ENCODE peak calls at places on chromosomes 2 and 18, in ten cellular contexts. One of them, this sample, is unnamed. For H3K4me1, the result is how much of the 10 kb centered on the place peaks cover.

GRCh38 chr18:79318142-79318673 is 77.5 kb upstream of the NFATC1 start:
- DNase-seq in transverse colon: no peak
- DNase-seq in CD8-positive, alpha-beta T cell: no peak
- DNase-seq in MM.1S: no peak
- DNase-seq in CD8-positive, alpha-beta memory T cell: no peak
- DNase-seq in A549: no peak
- DNase-seq in lower lobe of right lung: no peak
- DNase-seq in left ventricle myocardium inferior: no peak
- DNase-seq in CD4-positive, alpha-beta memory T cell: no peak
- DNase-seq in right atrium auricular region: no peak
- DNase-seq in this sample: no peak

GRCh38 chr18:76167440-76167839 is 327.6 kb downstream of the ZNF516 start:
- DNase-seq in transverse colon: no peak
- DNase-seq in CD8-positive, alpha-beta T cell: no peak
- DNase-seq in MM.1S: no peak
- DNase-seq in CD8-positive, alpha-beta memory T cell: no peak
- DNase-seq in A549: no peak
- DNase-seq in lower lobe of right lung: no peak
- DNase-seq in left ventricle myocardium inferior: no peak
- DNase-seq in CD4-positive, alpha-beta memory T cell: no peak
- DNase-seq in right atrium auricular region: no peak
- DNase-seq in this sample: no peak

GRCh38 chr2:69567157-69567908 is 76.2 kb downstream of the AAK1 start:
- DNase-seq in transverse colon: no peak
- DNase-seq in CD8-positive, alpha-beta T cell: no peak
- DNase-seq in MM.1S: no peak
- DNase-seq in CD8-positive, alpha-beta memory T cell: no peak
- DNase-seq in A549: peak
- DNase-seq in lower lobe of right lung: no peak
- DNase-seq in left ventricle myocardium inferior: no peak
- DNase-seq in CD4-positive, alpha-beta memory T cell: no peak
- DNase-seq in right atrium auricular region: no peak
- DNase-seq in this sample: no peak

GRCh38 chr2:219261024-219261855 is 7.5 kb upstream of the TUBA4A start:
- DNase-seq in transverse colon: no peak
- DNase-seq in CD8-positive, alpha-beta T cell: no peak
- DNase-seq in MM.1S: no peak
- DNase-seq in CD8-positive, alpha-beta memory T cell: no peak
- DNase-seq in A549: no peak
- DNase-seq in lower lobe of right lung: no peak
- DNase-seq in left ventricle myocardium inferior: no peak
- DNase-seq in CD4-positive, alpha-beta memory T cell: no peak
- DNase-seq in right atrium auricular region: no peak
- DNase-seq in this sample: no peak

GRCh38 chr18:21851327-21851961 is 110.9 kb downstream of the MIB1 start:
- DNase-seq in transverse colon: no peak
- DNase-seq in CD8-positive, alpha-beta T cell: no peak
- DNase-seq in MM.1S: peak
- DNase-seq in CD8-positive, alpha-beta memory T cell: no peak
- DNase-seq in A549: no peak
- DNase-seq in lower lobe of right lung: no peak
- DNase-seq in left ventricle myocardium inferior: no peak
- DNase-seq in CD4-positive, alpha-beta memory T cell: peak
- DNase-seq in right atrium auricular region: no peak
- DNase-seq in this sample: no peak

GRCh38 chr2:239970004-239970623 is 55.0 kb downstream of the NDUFA10 start:
- DNase-seq in transverse colon: no peak
- DNase-seq in CD8-positive, alpha-beta T cell: no peak
- DNase-seq in MM.1S: no peak
- DNase-seq in CD8-positive, alpha-beta memory T cell: no peak
- DNase-seq in A549: peak
- DNase-seq in lower lobe of right lung: no peak
- DNase-seq in left ventricle myocardium inferior: no peak
- DNase-seq in CD4-positive, alpha-beta memory T cell: no peak
- DNase-seq in right atrium auricular region: no peak
- DNase-seq in this sample: no peak

GRCh38 chr2:45954233-45954850 is 302.9 kb downstream of the PRKCE start:
- DNase-seq in transverse colon: no peak
- DNase-seq in CD8-positive, alpha-beta T cell: no peak
- DNase-seq in MM.1S: no peak
- DNase-seq in CD8-positive, alpha-beta memory T cell: no peak
- DNase-seq in A549: no peak
- DNase-seq in lower lobe of right lung: no peak
- DNase-seq in left ventricle myocardium inferior: no peak
- DNase-seq in CD4-positive, alpha-beta memory T cell: no peak
- DNase-seq in right atrium auricular region: no peak
- DNase-seq in this sample: no peak

GRCh38 chr2:146523218-146523617 is 1321.6 kb upstream of the ACVR2A start:
- DNase-seq in transverse colon: no peak
- DNase-seq in CD8-positive, alpha-beta T cell: no peak
- DNase-seq in MM.1S: peak
- DNase-seq in CD8-positive, alpha-beta memory T cell: no peak
- DNase-seq in A549: no peak
- DNase-seq in lower lobe of right lung: no peak
- DNase-seq in left ventricle myocardium inferior: no peak
- DNase-seq in CD4-positive, alpha-beta memory T cell: no peak
- DNase-seq in right atrium auricular region: no peak
- DNase-seq in this sample: no peak

GRCh38 chr2:72204156-72204781 is 56.6 kb upstream of the CYP26B1 start:
- DNase-seq in transverse colon: no peak
- DNase-seq in CD8-positive, alpha-beta T cell: no peak
- DNase-seq in MM.1S: no peak
- DNase-seq in CD8-positive, alpha-beta memory T cell: no peak
- DNase-seq in A549: no peak
- DNase-seq in lower lobe of right lung: no peak
- DNase-seq in left ventricle myocardium inferior: no peak
- DNase-seq in CD4-positive, alpha-beta memory T cell: no peak
- DNase-seq in right atrium auricular region: no peak
- DNase-seq in this sample: no peak

GRCh38 chr18:37465922-37466321 is 99.7 kb downstream of the CELF4 start:
- DNase-seq in transverse colon: no peak
- DNase-seq in CD8-positive, alpha-beta T cell: no peak
- DNase-seq in MM.1S: no peak
- DNase-seq in CD8-positive, alpha-beta memory T cell: no peak
- DNase-seq in A549: no peak
- DNase-seq in lower lobe of right lung: no peak
- DNase-seq in left ventricle myocardium inferior: no peak
- DNase-seq in CD4-positive, alpha-beta memory T cell: no peak
- DNase-seq in right atrium auricular region: no peak
- DNase-seq in this sample: no peak

GRCh38 chr2:19743641-19744040 is 158.1 kb downstream of the TTC32 start:
- DNase-seq in transverse colon: no peak
- DNase-seq in CD8-positive, alpha-beta T cell: no peak
- DNase-seq in MM.1S: no peak
- DNase-seq in CD8-positive, alpha-beta memory T cell: no peak
- DNase-seq in A549: no peak
- DNase-seq in lower lobe of right lung: no peak
- DNase-seq in left ventricle myocardium inferior: no peak
- DNase-seq in CD4-positive, alpha-beta memory T cell: no peak
- DNase-seq in right atrium auricular region: no peak
- DNase-seq in this sample: no peak

GRCh38 chr2:152244241-152244640 is 68.7 kb upstream of the STAM2 start:
- DNase-seq in transverse colon: no peak
- DNase-seq in CD8-positive, alpha-beta T cell: no peak
- DNase-seq in MM.1S: no peak
- DNase-seq in CD8-positive, alpha-beta memory T cell: no peak
- DNase-seq in A549: no peak
- DNase-seq in lower lobe of right lung: no peak
- DNase-seq in left ventricle myocardium inferior: no peak
- DNase-seq in CD4-positive, alpha-beta memory T cell: no peak
- DNase-seq in right atrium auricular region: no peak
- DNase-seq in this sample: no peak

GRCh38 chr2:30373881-30374302 is 73.2 kb upstream of the LCLAT1 start:
- DNase-seq in transverse colon: no peak
- DNase-seq in CD8-positive, alpha-beta T cell: no peak
- DNase-seq in MM.1S: no peak
- DNase-seq in CD8-positive, alpha-beta memory T cell: no peak
- DNase-seq in A549: no peak
- DNase-seq in lower lobe of right lung: no peak
- DNase-seq in left ventricle myocardium inferior: no peak
- DNase-seq in CD4-positive, alpha-beta memory T cell: no peak
- DNase-seq in right atrium auricular region: no peak
- DNase-seq in this sample: no peak
- H3K4me1 ChIP-seq in transverse colon: under half
- H3K4me1 ChIP-seq in CD8-positive, alpha-beta T cell: under half
- H3K4me1 ChIP-seq in MM.1S: under half
- H3K4me1 ChIP-seq in CD8-positive, alpha-beta memory T cell: under half
- H3K4me1 ChIP-seq in A549: under half
- H3K4me1 ChIP-seq in lower lobe of right lung: under half
- H3K4me1 ChIP-seq in left ventricle myocardium inferior: under half
- H3K4me1 ChIP-seq in CD4-positive, alpha-beta memory T cell: under half
- H3K4me1 ChIP-seq in right atrium auricular region: under half
- H3K4me1 ChIP-seq in this sample: under half

DNA sequence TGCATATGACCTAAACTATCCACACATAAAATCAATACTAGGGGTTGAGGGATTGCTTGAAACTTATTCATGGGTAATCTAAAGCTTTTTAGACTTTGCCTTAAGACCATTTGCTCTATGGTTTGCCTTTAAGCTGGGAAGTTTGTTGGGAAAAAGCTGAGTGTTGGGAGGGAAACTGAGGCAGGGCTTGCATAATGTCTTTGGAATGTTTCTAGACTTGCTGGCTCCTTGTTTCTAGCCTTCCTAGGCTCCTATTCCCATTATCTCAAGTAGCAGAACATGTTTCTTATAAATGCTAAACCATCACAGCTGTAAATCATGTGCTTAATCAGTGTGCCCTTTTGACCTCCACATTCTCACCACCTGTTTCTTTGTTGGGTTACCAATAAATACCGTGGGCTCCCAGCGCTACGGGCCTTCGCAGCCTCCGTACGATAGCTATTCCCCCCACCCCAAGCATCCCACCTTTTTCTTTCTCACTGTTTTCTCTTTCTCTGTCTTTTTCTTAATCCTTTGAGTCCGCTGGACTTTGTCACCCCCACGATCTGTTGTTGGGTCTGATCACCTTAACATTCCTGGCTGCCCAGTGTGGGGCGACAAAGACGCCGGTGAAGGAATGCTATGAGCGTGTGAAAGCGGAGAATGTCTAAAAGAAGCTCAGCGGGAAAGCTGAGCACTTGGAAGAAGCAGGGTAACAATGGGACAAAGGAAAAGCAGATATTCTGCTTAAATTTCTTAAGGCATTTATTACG is 49.4 kb upstream of the CWC22 start:
- DNase-seq in transverse colon: no peak
- DNase-seq in CD8-positive, alpha-beta T cell: no peak
- DNase-seq in MM.1S: no peak
- DNase-seq in CD8-positive, alpha-beta memory T cell: no peak
- DNase-seq in A549: no peak
- DNase-seq in lower lobe of right lung: no peak
- DNase-seq in left ventricle myocardium inferior: no peak
- DNase-seq in CD4-positive, alpha-beta memory T cell: no peak
- DNase-seq in right atrium auricular region: no peak
- DNase-seq in this sample: peak
- H3K4me3 ChIP-seq in transverse colon: no peak
- H3K4me3 ChIP-seq in CD8-positive, alpha-beta T cell: no peak
- H3K4me3 ChIP-seq in MM.1S: no peak
- H3K4me3 ChIP-seq in CD8-positive, alpha-beta memory T cell: no peak
- H3K4me3 ChIP-seq in A549: no peak
- H3K4me3 ChIP-seq in lower lobe of right lung: no peak
- H3K4me3 ChIP-seq in left ventricle myocardium inferior: no peak
- H3K4me3 ChIP-seq in CD4-positive, alpha-beta memory T cell: no peak
- H3K4me3 ChIP-seq in right atrium auricular region: no peak
- H3K4me3 ChIP-seq in this sample: no peak

GRCh38 chr2:73237168-73237567 is 3.1 kb downstream of the CCT7 start:
- DNase-seq in transverse colon: no peak
- DNase-seq in CD8-positive, alpha-beta T cell: no peak
- DNase-seq in MM.1S: no peak
- DNase-seq in CD8-positive, alpha-beta memory T cell: no peak
- DNase-seq in A549: no peak
- DNase-seq in lower lobe of right lung: no peak
- DNase-seq in left ventricle myocardium inferior: no peak
- DNase-seq in CD4-positive, alpha-beta memory T cell: no peak
- DNase-seq in right atrium auricular region: no peak
- DNase-seq in this sample: no peak
- H3K4me1 ChIP-seq in transverse colon: under half
- H3K4me1 ChIP-seq in CD8-positive, alpha-beta T cell: under half
- H3K4me1 ChIP-seq in MM.1S: under half
- H3K4me1 ChIP-seq in CD8-positive, alpha-beta memory T cell: under half
- H3K4me1 ChIP-seq in A549: under half
- H3K4me1 ChIP-seq in lower lobe of right lung: half or more
- H3K4me1 ChIP-seq in left ventricle myocardium inferior: half or more
- H3K4me1 ChIP-seq in CD4-positive, alpha-beta memory T cell: under half
- H3K4me1 ChIP-seq in right atrium auricular region: under half
- H3K4me1 ChIP-seq in this sample: under half

GRCh38 chr2:140595107-140595506 is 1535.7 kb downstream of the LRP1B start:
- DNase-seq in transverse colon: no peak
- DNase-seq in CD8-positive, alpha-beta T cell: no peak
- DNase-seq in MM.1S: no peak
- DNase-seq in CD8-positive, alpha-beta memory T cell: no peak
- DNase-seq in A549: no peak
- DNase-seq in lower lobe of right lung: no peak
- DNase-seq in left ventricle myocardium inferior: no peak
- DNase-seq in CD4-positive, alpha-beta memory T cell: no peak
- DNase-seq in right atrium auricular region: no peak
- DNase-seq in this sample: no peak
- H3K4me3 ChIP-seq in transverse colon: no peak
- H3K4me3 ChIP-seq in CD8-positive, alpha-beta T cell: no peak
- H3K4me3 ChIP-seq in MM.1S: no peak
- H3K4me3 ChIP-seq in CD8-positive, alpha-beta memory T cell: no peak
- H3K4me3 ChIP-seq in A549: no peak
- H3K4me3 ChIP-seq in lower lobe of right lung: no peak
- H3K4me3 ChIP-seq in left ventricle myocardium inferior: no peak
- H3K4me3 ChIP-seq in CD4-positive, alpha-beta memory T cell: no peak
- H3K4me3 ChIP-seq in right atrium auricular region: no peak
- H3K4me3 ChIP-seq in this sample: no peak

GRCh38 chr2:42852798-42853197 is 60.4 kb upstream of the HAAO start:
- DNase-seq in transverse colon: no peak
- DNase-seq in CD8-positive, alpha-beta T cell: no peak
- DNase-seq in MM.1S: no peak
- DNase-seq in CD8-positive, alpha-beta memory T cell: no peak
- DNase-seq in A549: no peak
- DNase-seq in lower lobe of right lung: no peak
- DNase-seq in left ventricle myocardium inferior: no peak
- DNase-seq in CD4-positive, alpha-beta memory T cell: no peak
- DNase-seq in right atrium auricular region: no peak
- DNase-seq in this sample: no peak
- H3K4me1 ChIP-seq in transverse colon: under half
- H3K4me1 ChIP-seq in CD8-positive, alpha-beta T cell: under half
- H3K4me1 ChIP-seq in MM.1S: under half
- H3K4me1 ChIP-seq in CD8-positive, alpha-beta memory T cell: under half
- H3K4me1 ChIP-seq in A549: under half
- H3K4me1 ChIP-seq in lower lobe of right lung: under half
- H3K4me1 ChIP-seq in left ventricle myocardium inferior: under half
- H3K4me1 ChIP-seq in CD4-positive, alpha-beta memory T cell: under half
- H3K4me1 ChIP-seq in right atrium auricular region: under half
- H3K4me1 ChIP-seq in this sample: under half

GRCh38 chr2:210195066-210195852 is 24.1 kb upstream of the KANSL1L start:
- DNase-seq in transverse colon: no peak
- DNase-seq in CD8-positive, alpha-beta T cell: no peak
- DNase-seq in MM.1S: peak
- DNase-seq in CD8-positive, alpha-beta memory T cell: no peak
- DNase-seq in A549: no peak
- DNase-seq in lower lobe of right lung: no peak
- DNase-seq in left ventricle myocardium inferior: no peak
- DNase-seq in CD4-positive, alpha-beta memory T cell: peak
- DNase-seq in right atrium auricular region: no peak
- DNase-seq in this sample: peak
- H3K4me3 ChIP-seq in transverse colon: no peak
- H3K4me3 ChIP-seq in CD8-positive, alpha-beta T cell: no peak
- H3K4me3 ChIP-seq in MM.1S: no peak
- H3K4me3 ChIP-seq in CD8-positive, alpha-beta memory T cell: no peak
- H3K4me3 ChIP-seq in A549: peak
- H3K4me3 ChIP-seq in lower lobe of right lung: peak
- H3K4me3 ChIP-seq in left ventricle myocardium inferior: peak
- H3K4me3 ChIP-seq in CD4-positive, alpha-beta memory T cell: no peak
- H3K4me3 ChIP-seq in right atrium auricular region: peak
- H3K4me3 ChIP-seq in this sample: no peak